ENCODE peak calls at places on chromosomes 11 and 22, in four cellular contexts. G is ovary, R is gastrocnemius medialis, H is A549. D is an unnamed sample. For H3K4me1 and H3K9me3, the result is how much of the 10 kb centered on the place peaks cover.

GRCh38 chr11:76456571-76456970 is 11.8 kb downstream of the EMSY start:
- DNase-seq in R (no peak), H (no peak), G (no peak), D (no peak)

GRCh38 chr11:116842909-116843308 is 5.5 kb upstream of the APOA1 start:
- DNase-seq in G (peak), R (no peak), H (peak), D (no peak)

GRCh38 chr11:126415669-126416420 is 60.4 kb downstream of the ST3GAL4 start:
- DNase-seq in H (no peak), G (peak), R (peak), D (peak)

GRCh38 chr22:24183321-24184031 is 2.2 kb downstream of the SUSD2 start:
- DNase-seq in R (no peak), G (peak), H (no peak), D (no peak)

GRCh38 chr11:128884703-128885338 is 6.3 kb upstream of the KCNJ5 start:
- DNase-seq in G (peak), R (no peak), H (peak), D (peak)

GRCh38 chr22:49305215-49305965 is 522.3 kb downstream of the BRD1 start:
- DNase-seq in H (peak), G (peak), R (no peak), D (peak)

GRCh38 chr11:79925570-79925969 is 484.7 kb upstream of the TENM4 start:
- DNase-seq in R (no peak), G (no peak), H (no peak), D (no peak)

GRCh38 chr22:29674121-29674520 is 45.7 kb upstream of the CABP7 start:
- DNase-seq in G (no peak), R (no peak), H (no peak), D (no peak)

GRCh38 chr11:36249271-36249670 is 40.0 kb downstream of the COMMD9 start:
- DNase-seq in R (no peak), H (no peak), G (no peak), D (no peak)

GRCh38 chr11:76803811-76804600 is 20.9 kb downstream of the TSKU start:
- DNase-seq in G (no peak), R (no peak), H (peak), D (no peak)

GRCh38 chr22:25375683-25376082 is 156.2 kb downstream of the CRYBB2 start:
- DNase-seq in H (no peak), R (no peak), G (no peak), D (no peak)

GRCh38 chr22:41229730-41230398 is 10.9 kb downstream of the CHADL start:
- DNase-seq in G (no peak), H (no peak), R (no peak), D (no peak)

GRCh38 chr11:1669546-1670218 is 27.3 kb upstream of the KRTAP5-6 start:
- DNase-seq in R (no peak), H (no peak), G (no peak), D (peak)

GRCh38 chr11:119094816-119095065 is 6.9 kb downstream of the DPAGT1 start:
- DNase-seq in R (peak), G (peak), H (no peak), D (peak)

GRCh38 chr22:35883028-35883620 is 145.5 kb downstream of the RBFOX2 start:
- DNase-seq in H (peak), G (no peak), R (peak), D (no peak)

GRCh38 chr11:128283445-128283844 is 303.9 kb downstream of the ETS1 start:
- DNase-seq in G (no peak), H (no peak), R (no peak), D (no peak)

GRCh38 chr11:128905345-128906184 is 14.4 kb downstream of the KCNJ5 start:
- DNase-seq in H (peak), R (no peak), G (peak), D (peak)

GRCh38 chr11:86955111-86955673 is at the start of gene FZD4:
- DNase-seq in G (peak), R (peak), H (peak), D (peak)

GRCh38 chr22:49244466-49245420 is 582.9 kb downstream of the BRD1 start:
- DNase-seq in H (no peak), G (no peak), R (no peak), D (no peak)

GRCh38 chr11:20089357-20089756 is 70.9 kb downstream of the DBX1 start:
- DNase-seq in G (no peak), R (no peak), H (no peak), D (no peak)

GRCh38 chr11:1262172-1263006 is 39.5 kb downstream of the MUC5B start:
- DNase-seq in H (peak), G (peak), R (peak), D (peak)

GRCh38 chr22:31439805-31440204 is 40.4 kb downstream of the DRG1 start:
- DNase-seq in R (peak), G (peak), H (no peak), D (peak)

GRCh38 chr22:30925667-30926066 is 42.9 kb downstream of the MORC2 start:
- DNase-seq in R (no peak), G (no peak), H (no peak), D (no peak)

GRCh38 chr22:20214853-20215252 is 53.3 kb downstream of the RTN4R start:
- DNase-seq in H (no peak), R (no peak), G (no peak), D (no peak)

GRCh38 chr11:66567787-66568123 is 651 bp downstream of the CTSF start:
- DNase-seq in R (no peak), H (no peak), G (no peak), D (no peak)

GRCh38 chr11:28107331-28107725 is 628 bp downstream of the KIF18A start:
- DNase-seq in R (no peak), G (no peak), H (no peak), D (no peak)

GRCh38 chr11:122101625-122102291 is 14.3 kb downstream of the BLID start:
- DNase-seq in H (no peak), G (peak), R (peak), D (peak)

GRCh38 chr22:23325183-23325582 is 144.9 kb downstream of the BCR start:
- DNase-seq in G (no peak), H (no peak), R (no peak), D (no peak)

GRCh38 chr11:6705905-6706535 is 22.9 kb upstream of the MRPL17 start:
- DNase-seq in G (no peak), H (peak), R (peak), D (peak)

GRCh38 chr22:43313497-43314474 is 29.4 kb downstream of the SCUBE1 start:
- DNase-seq in R (peak), H (no peak), G (no peak), D (peak)

GRCh38 chr22:35008213-35008612 is 57.7 kb upstream of the ISX start:
- DNase-seq in G (no peak), R (no peak), H (no peak), D (no peak)

GRCh38 chr11:12284321-12285050 is 92.9 kb upstream of the PARVA start:
- DNase-seq in G (no peak), H (no peak), R (no peak), D (no peak)

GRCh38 chr22:50732681-50733080 is 5.3 kb upstream of the ACR start:
- DNase-seq in R (no peak), G (peak), H (no peak), D (peak)

GRCh38 chr11:117959438-117960149 is 26.6 kb upstream of the IL10RA start:
- DNase-seq in G (no peak), H (no peak), R (no peak), D (no peak)

GRCh38 chr11:101707477-101707876 is 123.7 kb upstream of the TRPC6 start:
- DNase-seq in R (no peak), H (no peak), G (no peak), D (no peak)

GRCh38 chr11:2933376-2934056 is 4.3 kb upstream of the PHLDA2 start:
- DNase-seq in H (peak), G (peak), R (peak), D (peak)

GRCh38 chr22:47232197-47232596 is 469.7 kb downstream of the TBC1D22A start:
- DNase-seq in G (no peak), H (no peak), R (no peak), D (no peak)

GRCh38 chr11:115221461-115222069 is 282.6 kb downstream of the CADM1 start:
- DNase-seq in H (no peak), R (no peak), G (no peak), D (no peak)
- TF ChIP-seq POLR2A in H (no peak), R (no peak), G (no peak), D (no peak)

DNA sequence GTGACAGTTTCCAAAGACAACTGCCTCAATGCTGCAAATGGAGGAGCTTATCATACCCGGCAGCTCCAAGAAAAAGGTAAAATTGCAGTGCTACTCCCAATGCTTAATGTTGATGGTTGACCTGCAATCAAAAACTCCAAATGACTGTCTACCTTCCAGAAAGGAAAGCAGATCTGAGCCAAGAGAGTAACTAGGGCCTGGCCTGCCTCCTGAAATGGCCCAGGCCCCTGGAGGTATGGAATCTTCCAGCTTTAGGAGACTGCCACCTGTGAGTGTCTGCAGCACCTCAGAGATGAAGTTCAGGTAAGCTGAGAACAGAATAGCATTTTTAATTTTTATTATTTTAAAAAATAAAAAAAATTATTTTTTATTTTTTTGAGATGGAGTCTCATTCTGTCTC is 23.7 kb downstream of the EXPH5 start:
- DNase-seq in R (no peak), H (no peak), G (no peak), D (no peak)
- H3K4me1 ChIP-seq in R (under half), H (under half), G (under half), D (under half)

DNA sequence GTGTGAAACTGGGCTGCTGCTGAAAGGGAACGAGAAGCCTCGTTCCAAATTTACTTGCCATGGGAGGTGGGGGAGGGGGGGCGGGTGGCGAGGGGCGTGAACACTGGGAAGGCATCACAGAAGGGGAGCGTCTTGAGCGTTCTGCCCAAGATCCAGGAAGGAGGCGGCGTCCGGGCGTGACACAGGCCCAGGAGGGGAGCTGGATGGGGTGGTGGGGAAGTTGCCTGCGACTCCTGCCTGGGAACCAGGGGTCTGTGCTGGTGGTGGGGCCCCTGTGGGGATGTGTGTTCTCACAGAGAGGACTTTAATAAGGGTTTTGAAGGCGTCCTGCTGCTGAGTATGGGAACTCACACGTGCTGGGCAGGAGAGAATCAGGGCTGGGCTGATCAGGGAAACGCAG is 213.6 kb downstream of the CTTN start:
- DNase-seq in H (no peak), R (no peak), G (no peak), D (no peak)
- H3K9me3 ChIP-seq in H (under half), R (under half), G (under half), D (under half)

GRCh38 chr11:65150513-65151271 is 16.4 kb upstream of the SYVN1 start:
- DNase-seq in H (peak), G (peak), R (peak), D (peak)
- TF ChIP-seq POLR2A in H (peak), G (no peak), R (peak), D (peak)

D was measured in adrenal gland.